ENCODE peak calls at places on chromosomes 3 and 15, in seven cellular contexts. Q, K, S, T, W, G and O are unnamed samples.

GRCh38 chr15:50066202-50066601 is 52.8 kb downstream of the ATP8B4 start:
- DNase-seq in Q (peak), K (no peak), S (no peak), T (peak), W (peak), G (no peak), O (no peak)

GRCh38 chr3:125104639-125105038 is 48.8 kb upstream of the HEG1 start:
- DNase-seq in Q (peak), K (no peak), S (no peak), T (no peak), W (no peak), G (no peak), O (no peak)

GRCh38 chr3:126553284-126553811 is 5.4 kb downstream of the C3orf22 start:
- DNase-seq in Q (no peak), K (no peak), S (no peak), T (no peak), W (peak), G (no peak), O (no peak)

GRCh38 chr15:58988011-58988785 is 735 bp downstream of the RNF111 start:
- DNase-seq in Q (peak), K (no peak), S (peak), T (peak), W (peak), G (peak), O (peak)

GRCh38 chr3:71219744-71220638 is 363.5 kb downstream of the FOXP1 start:
- DNase-seq in Q (no peak), K (no peak), S (no peak), T (no peak), W (no peak), G (no peak), O (no peak)

GRCh38 chr3:60431599-60431958 is 819.7 kb downstream of the FHIT start:
- DNase-seq in Q (peak), K (no peak), S (no peak), T (peak), W (peak), G (no peak), O (no peak)

GRCh38 chr15:90859234-90860131 is 8.9 kb upstream of the FURIN start:
- DNase-seq in Q (no peak), K (no peak), S (no peak), T (no peak), W (no peak), G (no peak), O (no peak)

GRCh38 chr15:81182031-81182745 is 14.5 kb upstream of the IL16 start:
- DNase-seq in Q (no peak), K (no peak), S (no peak), T (no peak), W (no peak), G (no peak), O (no peak)

GRCh38 chr3:81888822-81889557 is 127.5 kb upstream of the GBE1 start:
- DNase-seq in Q (no peak), K (no peak), S (peak), T (no peak), W (peak), G (no peak), O (no peak)

GRCh38 chr3:111999924-112000835 is 1.5 kb downstream of the TAGLN3 start:
- DNase-seq in Q (no peak), K (no peak), S (no peak), T (no peak), W (no peak), G (no peak), O (no peak)

GRCh38 chr3:184726497-184726896 is 14.6 kb upstream of the MAGEF1 start:
- DNase-seq in Q (peak), K (no peak), S (no peak), T (no peak), W (no peak), G (no peak), O (no peak)

GRCh38 chr15:32861741-32862140 is 143.9 kb downstream of the GREM1 start:
- DNase-seq in Q (peak), K (peak), S (no peak), T (no peak), W (peak), G (peak), O (no peak)

GRCh38 chr3:62261121-62261520 is 112.2 kb downstream of the FEZF2 start:
- DNase-seq in Q (no peak), K (no peak), S (no peak), T (no peak), W (no peak), G (no peak), O (no peak)

GRCh38 chr15:61762682-61763081 is 297.6 kb downstream of the VPS13C start:
- DNase-seq in Q (no peak), K (no peak), S (no peak), T (no peak), W (no peak), G (no peak), O (no peak)

GRCh38 chr15:42584031-42584765 is 8.8 kb downstream of the STARD9 start:
- DNase-seq in Q (peak), K (no peak), S (no peak), T (no peak), W (no peak), G (no peak), O (no peak)

GRCh38 chr3:99413504-99413903 is 224.9 kb upstream of the COL8A1 start:
- DNase-seq in Q (peak), K (no peak), S (peak), T (no peak), W (peak), G (no peak), O (no peak)

GRCh38 chr15:80026754-80027153 is 32.7 kb upstream of the ZFAND6 start:
- DNase-seq in Q (no peak), K (no peak), S (no peak), T (no peak), W (no peak), G (no peak), O (no peak)

GRCh38 chr3:183449391-183449790 is 21.0 kb upstream of the MCF2L2 start:
- DNase-seq in Q (peak), K (no peak), S (no peak), T (no peak), W (no peak), G (no peak), O (no peak)

GRCh38 chr3:156594229-156594683 is 39.3 kb upstream of the SSR3 start:
- DNase-seq in Q (no peak), K (no peak), S (no peak), T (no peak), W (peak), G (no peak), O (no peak)

GRCh38 chr3:186359078-186359477 is 3.0 kb downstream of the DGKG start:
- DNase-seq in Q (no peak), K (no peak), S (no peak), T (no peak), W (no peak), G (no peak), O (no peak)

GRCh38 chr3:38706961-38707360 is 57.5 kb upstream of the SCN5A start:
- DNase-seq in Q (no peak), K (no peak), S (no peak), T (no peak), W (no peak), G (no peak), O (no peak)

GRCh38 chr15:60421544-60421943 is 23.8 kb upstream of the ANXA2 start:
- DNase-seq in Q (peak), K (no peak), S (peak), T (peak), W (peak), G (no peak), O (no peak)

GRCh38 chr15:68576253-68577236 is 2.2 kb upstream of the CORO2B start:
- DNase-seq in Q (no peak), K (no peak), S (no peak), T (no peak), W (no peak), G (peak), O (no peak)

GRCh38 chr3:11251807-11252176 is 20.4 kb upstream of the ATG7 start:
- DNase-seq in Q (no peak), K (no peak), S (no peak), T (no peak), W (no peak), G (no peak), O (no peak)

GRCh38 chr3:38047896-38048295 is 8.9 kb downstream of the DLEC1 start:
- DNase-seq in Q (no peak), K (no peak), S (no peak), T (no peak), W (peak), G (no peak), O (no peak)

GRCh38 chr15:63364293-63365003 is 17.2 kb downstream of the CA12 start:
- DNase-seq in Q (no peak), K (no peak), S (no peak), T (no peak), W (no peak), G (no peak), O (no peak)

GRCh38 chr15:31392761-31393401 is 66.2 kb downstream of the KLF13 start:
- DNase-seq in Q (no peak), K (no peak), S (no peak), T (no peak), W (peak), G (no peak), O (no peak)

GRCh38 chr15:61186905-61187865 is 41.9 kb downstream of the RORA start:
- DNase-seq in Q (no peak), K (no peak), S (no peak), T (no peak), W (no peak), G (peak), O (no peak)

GRCh38 chr3:67311440-67311839 is 313.3 kb downstream of the KBTBD8 start:
- DNase-seq in Q (no peak), K (no peak), S (no peak), T (no peak), W (no peak), G (no peak), O (no peak)